ENCODE peak calls at places on chromosome 18, in six cellular contexts. P, F, M, C, B and I are unnamed samples.

GRCh38 chr18:79564441-79564840 is 115.2 kb upstream of the CTDP1 start:
- DNase-seq in C (no peak), P (no peak), B (no peak), M (no peak), F (no peak), I (no peak)

GRCh38 chr18:36078751-36079529 is 11.6 kb upstream of the RPRD1A start:
- DNase-seq in C (no peak), M (no peak), P (no peak), B (no peak), F (no peak), I (no peak)

GRCh38 chr18:31497711-31498449 is at the start of gene DSG2:
- DNase-seq in F (no peak), B (peak; percentile 82), M (peak; percentile 40), P (peak; percentile 63), C (no peak), I (no peak)

GRCh38 chr18:36428431-36429029 is 131.0 kb downstream of the FHOD3 start:
- DNase-seq in F (no peak), M (no peak), C (no peak), B (no peak), P (no peak), I (no peak)

GRCh38 chr18:500230-500555 is 308 bp downstream of the COLEC12 start:
- DNase-seq in M (peak; percentile 33), F (no peak), P (no peak), B (no peak), C (no peak), I (no peak)

GRCh38 chr18:35713545-35713944 is 132.0 kb downstream of the GALNT1 start:
- DNase-seq in B (no peak), F (no peak), M (no peak), C (no peak), P (no peak), I (no peak)

GRCh38 chr18:48530399-48531081 is 8.3 kb upstream of the CTIF start:
- DNase-seq in M (no peak), C (no peak), F (no peak), B (no peak), P (no peak), I (no peak)

GRCh38 chr18:47775961-47776360 is 154.5 kb downstream of the SMAD2 start:
- DNase-seq in F (no peak), C (no peak), P (peak; percentile 47), B (no peak), M (no peak), I (no peak)

GRCh38 chr18:36366994-36367839 is 69.7 kb downstream of the FHOD3 start:
- DNase-seq in B (no peak), M (peak; percentile 20), C (no peak), F (no peak), P (no peak), I (no peak)

GRCh38 chr18:63887424-63887823 is at the start of gene SERPINB2:
- DNase-seq in P (no peak), B (no peak), M (no peak), F (no peak), C (no peak), I (no peak)

GRCh38 chr18:50832754-50833153 is 12.9 kb upstream of the MRO start:
- DNase-seq in P (no peak), C (no peak), B (no peak), F (no peak), M (no peak), I (no peak)

GRCh38 chr18:50649821-50650220 is 89.9 kb downstream of the MAPK4 start:
- DNase-seq in B (no peak), M (peak; percentile 43), F (peak; percentile 41), C (no peak), P (no peak), I (no peak)

GRCh38 chr18:51654441-51655326 is 457.2 kb upstream of the MEX3C start:
- DNase-seq in B (no peak), P (no peak), M (no peak), C (no peak), F (no peak), I (no peak)

DNA sequence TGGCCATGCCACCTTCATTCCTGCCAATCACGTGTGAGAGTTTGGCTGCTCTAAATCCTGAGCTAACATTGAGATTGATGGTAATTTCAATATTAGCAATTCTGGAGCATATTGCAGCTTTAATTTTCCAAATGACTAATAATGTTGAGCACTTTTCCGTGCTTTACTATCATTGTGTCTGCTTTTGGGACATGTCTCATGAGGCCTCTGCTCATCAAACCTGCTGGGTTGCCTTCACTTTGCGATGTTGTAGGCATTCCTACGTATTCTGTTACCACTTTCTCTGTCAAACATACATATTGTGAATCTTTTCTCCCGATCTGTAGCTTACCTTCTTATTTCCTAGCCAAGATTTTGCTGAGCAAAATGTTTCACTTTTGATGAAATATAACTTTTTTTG is 466.6 kb downstream of the GALR1 start:
- DNase-seq in C (no peak), P (no peak), B (no peak), M (no peak), F (no peak), I (no peak)
- TF ChIP-seq CTCF in C (no peak), P (no peak), B (no peak), M (no peak), F (no peak), I (no peak)

GRCh38 chr18:74131124-74131523 is 16.5 kb downstream of the FBXO15 start:
- DNase-seq in F (no peak), B (no peak), M (no peak), C (no peak), P (no peak), I (no peak)
- H3K27ac ChIP-seq in F (no peak overlapping the region), B (no peak overlapping the region), M (no peak overlapping the region), C (no peak overlapping the region), P (no peak overlapping the region), I (no peak overlapping the region)

GRCh38 chr18:58454406-58455061 is 174.4 kb downstream of the ALPK2 start:
- DNase-seq in M (no peak), F (no peak), P (no peak), B (no peak), C (no peak), I (no peak)

GRCh38 chr18:58452392-58453166 is 176.3 kb downstream of the ALPK2 start:
- DNase-seq in M (no peak), C (no peak), F (no peak), P (no peak), B (no peak), I (no peak)

GRCh38 chr18:58455318-58455950 is 173.5 kb downstream of the ALPK2 start:
- DNase-seq in B (no peak), P (no peak), C (no peak), M (no peak), F (no peak), I (no peak)

GRCh38 chr18:58453167-58453804 is 175.6 kb downstream of the ALPK2 start:
- DNase-seq in C (no peak), F (no peak), P (no peak), B (no peak), M (no peak), I (no peak)

GRCh38 chr18:58453913-58454317 is 175.0 kb downstream of the ALPK2 start:
- DNase-seq in P (no peak), M (no peak), B (no peak), F (no peak), C (no peak), I (no peak)
- H3K4me1 ChIP-seq in P (peaks cover 6% of the 10 kb centered on the region), M (no peaks in the 10 kb centered on the region), B (no peaks in the 10 kb centered on the region), F (peaks cover 9% of the 10 kb centered on the region), C (no peaks in the 10 kb centered on the region), I (peaks cover 9% of the 10 kb centered on the region)

GRCh38 chr18:23968638-23969037 is 45.9 kb upstream of the TTC39C start:
- DNase-seq in P (no peak), C (no peak), B (no peak), M (no peak), F (no peak), I (no peak)

GRCh38 chr18:23964282-23965238 is 50.0 kb upstream of the TTC39C start:
- DNase-seq in P (peak; percentile 44), F (no peak), M (no peak), B (no peak), C (peak; percentile 62), I (no peak)

GRCh38 chr18:23966909-23967308 is 47.6 kb upstream of the TTC39C start:
- DNase-seq in F (no peak), B (no peak), P (no peak), C (no peak), M (no peak), I (no peak)

GRCh38 chr18:23967321-23968089 is 47.0 kb upstream of the TTC39C start:
- DNase-seq in P (no peak), C (peak; percentile 16), M (no peak), F (no peak), B (no peak), I (no peak)

GRCh38 chr18:23963443-23964185 is 50.9 kb upstream of the TTC39C start:
- DNase-seq in F (no peak), M (no peak), C (no peak), B (no peak), P (peak; percentile 12), I (no peak)
- TF ChIP-seq CTCF in F (no peak), M (no peak), C (no peak), B (no peak), P (peak; percentile 19), I (no peak)

GRCh38 chr18:58194028-58194427 is 150.0 kb downstream of the NEDD4L start:
- DNase-seq in M (no peak), B (no peak), F (no peak), P (no peak), C (no peak), I (no peak)
- H3K27ac ChIP-seq in M (no peak overlapping the region), B (no peak overlapping the region), F (no peak overlapping the region), P (no peak overlapping the region), C (no peak overlapping the region), I (no peak overlapping the region)

DNA sequence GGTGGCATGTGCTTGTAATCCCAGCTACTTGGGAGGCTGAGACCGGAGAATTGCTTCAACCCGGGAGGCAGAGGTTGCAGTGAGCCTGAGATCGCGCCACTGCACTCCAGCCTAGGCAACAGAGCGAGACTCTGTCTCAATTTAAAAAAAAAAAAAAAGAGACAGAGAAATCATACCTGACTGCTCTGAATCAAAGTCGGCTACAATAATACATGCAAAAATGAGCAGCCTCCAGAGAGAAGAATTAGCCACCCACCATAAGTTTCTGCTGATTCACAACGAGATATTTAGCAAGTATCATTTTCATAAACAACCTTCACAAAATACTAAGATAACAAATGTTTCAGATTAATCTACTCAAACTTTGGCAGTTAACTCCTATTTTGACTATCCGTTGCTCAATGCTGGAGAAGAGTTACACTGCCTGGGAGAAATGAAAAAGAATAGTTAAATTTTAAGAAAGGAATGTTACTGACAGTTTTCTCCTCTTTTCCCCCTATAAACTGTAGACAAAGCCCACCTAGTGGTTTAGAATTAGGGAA is 1.5 kb downstream of the OSBPL1A start:
- DNase-seq in P (no peak), C (no peak), F (no peak), B (no peak), M (no peak), I (no peak)
- H3K4me1 ChIP-seq in P (peaks cover 16% of the 10 kb centered on the region), C (peaks cover 6% of the 10 kb centered on the region), F (peaks cover 17% of the 10 kb centered on the region), B (peaks cover 36% of the 10 kb centered on the region), M (no peaks in the 10 kb centered on the region), I (peaks cover 28% of the 10 kb centered on the region)

GRCh38 chr18:9392726-9393125 is 58.2 kb downstream of the TWSG1 start:
- DNase-seq in B (no peak), P (no peak), M (no peak), C (no peak), F (no peak), I (no peak)
- TF ChIP-seq CTCF in B (no peak), P (no peak), M (no peak), C (no peak), F (no peak), I (no peak)